ENCODE peak calls at places on chromosomes 11 and 22, in six cellular contexts. C, I, B, J, T and F are unnamed samples.

GRCh38 chr22:24588756-24589481 is 4.0 kb downstream of the LRRC75B start:
- DNase-seq in C (no peak), I (no peak), B (no peak), J (no peak), T (no peak), F (no peak)

GRCh38 chr11:93984205-93984586 is 37.0 kb upstream of the HEPHL1 start:
- DNase-seq in C (no peak), I (peak), B (no peak), J (no peak), T (no peak), F (no peak)

GRCh38 chr22:25623310-25623734 is 58.8 kb downstream of the GRK3 start:
- DNase-seq in C (peak), I (no peak), B (no peak), J (no peak), T (no peak), F (no peak)

GRCh38 chr22:17243524-17243923 is 24.3 kb upstream of the ADA2 start:
- DNase-seq in C (peak), I (peak), B (no peak), J (no peak), T (no peak), F (no peak)

GRCh38 chr11:79439893-79440450 is 858 bp downstream of the TENM4 start:
- DNase-seq in C (no peak), I (no peak), B (no peak), J (no peak), T (no peak), F (no peak)

GRCh38 chr22:32800158-32800557 is 1.3 kb upstream of the TIMP3 start:
- DNase-seq in C (no peak), I (peak), B (no peak), J (no peak), T (no peak), F (no peak)

GRCh38 chr11:93733474-93733873 is 7.8 kb downstream of the TAF1D start:
- DNase-seq in C (no peak), I (no peak), B (no peak), J (no peak), T (no peak), F (no peak)

GRCh38 chr22:22945195-22945594 is 57.6 kb downstream of the IGLL5 start:
- DNase-seq in C (peak), I (no peak), B (no peak), J (no peak), T (no peak), F (no peak)

GRCh38 chr11:73404048-73404447 is 27.8 kb downstream of the RELT start:
- DNase-seq in C (no peak), I (peak), B (no peak), J (peak), T (no peak), F (no peak)

GRCh38 chr11:111776398-111777093 is 10.4 kb upstream of the PPP2R1B start:
- DNase-seq in C (peak), I (no peak), B (no peak), J (no peak), T (no peak), F (no peak)

GRCh38 chr11:31967404-31967950 is 123.4 kb upstream of the RCN1 start:
- DNase-seq in C (no peak), I (no peak), B (no peak), J (no peak), T (no peak), F (no peak)

GRCh38 chr22:48643066-48643731 is 1184.5 kb downstream of the BRD1 start:
- DNase-seq in C (no peak), I (no peak), B (no peak), J (no peak), T (no peak), F (no peak)

GRCh38 chr11:46382644-46383403 is 1.4 kb downstream of the MDK start:
- DNase-seq in C (no peak), I (peak), B (no peak), J (peak), T (no peak), F (no peak)

GRCh38 chr11:94018721-94019120 is 2.4 kb upstream of the HEPHL1 start:
- DNase-seq in C (no peak), I (no peak), B (no peak), J (no peak), T (no peak), F (no peak)

GRCh38 chr11:119371067-119371601 is 10.4 kb downstream of the USP2 start:
- DNase-seq in C (no peak), I (no peak), B (no peak), J (no peak), T (no peak), F (no peak)

GRCh38 chr22:36417281-36417686 is 29.5 kb upstream of the MYH9 start:
- DNase-seq in C (peak), I (peak), B (no peak), J (no peak), T (no peak), F (no peak)

GRCh38 chr11:116033931-116034553 is 529.8 kb upstream of the CADM1 start:
- DNase-seq in C (no peak), I (no peak), B (no peak), J (no peak), T (no peak), F (no peak)

GRCh38 chr11:107591446-107592236 is 694 bp downstream of the ELMOD1 start:
- DNase-seq in C (peak), I (peak), B (no peak), J (peak), T (no peak), F (no peak)

GRCh38 chr11:1121343-1122331 is 36.1 kb upstream of the MUC5AC start:
- DNase-seq in C (no peak), I (peak), B (no peak), J (no peak), T (no peak), F (no peak)

GRCh38 chr22:45284705-45285305 is at the start of gene UPK3A:
- DNase-seq in C (peak), I (peak), B (peak), J (peak), T (peak), F (no peak)

GRCh38 chr22:19762315-19763140 is 1.9 kb downstream of the TBX1 start:
- DNase-seq in C (no peak), I (peak), B (no peak), J (no peak), T (no peak), F (no peak)

GRCh38 chr22:42635531-42635930 is 4.9 kb downstream of the ATP5MGL start:
- DNase-seq in C (no peak), I (peak), B (no peak), J (peak), T (no peak), F (no peak)

GRCh38 chr11:1890856-1891830 is 552 bp downstream of the PRR33 start:
- DNase-seq in C (no peak), I (no peak), B (no peak), J (no peak), T (no peak), F (no peak)

GRCh38 chr11:19800162-19800561 is 87.5 kb downstream of the NAV2 start:
- DNase-seq in C (no peak), I (peak), B (no peak), J (peak), T (no peak), F (no peak)

GRCh38 chr11:130533113-130533803 is 84.8 kb downstream of the ADAMTS15 start:
- DNase-seq in C (no peak), I (no peak), B (no peak), J (no peak), T (no peak), F (no peak)

GRCh38 chr11:71282581-71283351 is 30.4 kb upstream of the SHANK2 start:
- DNase-seq in C (no peak), I (no peak), B (no peak), J (no peak), T (no peak), F (no peak)

GRCh38 chr11:121829159-121829643 is 286.8 kb downstream of the BLID start:
- DNase-seq in C (no peak), I (peak), B (no peak), J (peak), T (no peak), F (no peak)

GRCh38 chr22:49571326-49571725 is 256.3 kb downstream of the BRD1 start:
- DNase-seq in C (no peak), I (no peak), B (no peak), J (no peak), T (no peak), F (no peak)

GRCh38 chr22:49240472-49240871 is 587.2 kb downstream of the BRD1 start:
- DNase-seq in C (no peak), I (no peak), B (no peak), J (no peak), T (no peak), F (no peak)

GRCh38 chr11:3135491-3136440 is 29.3 kb downstream of the OSBPL5 start:
- DNase-seq in C (no peak), I (no peak), B (no peak), J (no peak), T (no peak), F (peak)

GRCh38 chr11:100929377-100929776 is 200.2 kb downstream of the PGR start:
- DNase-seq in C (peak), I (peak), B (no peak), J (peak), T (no peak), F (no peak)

GRCh38 chr11:12086271-12087074 is 23.9 kb upstream of the MICAL2 start:
- DNase-seq in C (no peak), I (peak), B (no peak), J (peak), T (no peak), F (no peak)

GRCh38 chr22:33480118-33480517 is 421.9 kb upstream of the SYN3 start:
- DNase-seq in C (no peak), I (no peak), B (no peak), J (no peak), T (no peak), F (no peak)

GRCh38 chr22:30426395-30427353 is 1.1 kb downstream of the MTFP1 start:
- DNase-seq in C (peak), I (peak), B (peak), J (peak), T (peak), F (no peak)

GRCh38 chr11:32982626-32983025 is 33.1 kb upstream of the DEPDC7 start:
- DNase-seq in C (no peak), I (no peak), B (no peak), J (no peak), T (no peak), F (no peak)

GRCh38 chr11:111205622-111206385 is 39.7 kb upstream of the POU2AF2 start:
- DNase-seq in C (no peak), I (peak), B (no peak), J (no peak), T (no peak), F (no peak)

GRCh38 chr11:125514336-125515101 is 18.5 kb upstream of the FEZ1 start:
- DNase-seq in C (peak), I (peak), B (peak), J (peak), T (peak), F (peak)